ENCODE peak calls at places on chromosomes 13 and 19, in seven cellular contexts. One of them, this sample, is unnamed.

GRCh38 chr19:2274937-2275535 is 6.9 kb downstream of the PEAK3 start:
- DNase-seq in neural progenitor cell: peak
- DNase-seq in mammary epithelial cell: peak
- DNase-seq in astrocyte: peak
- DNase-seq in HCT116: no peak
- DNase-seq in PC-3: peak
- DNase-seq in endothelial cell of umbilical vein: peak
- DNase-seq in this sample: peak

GRCh38 chr13:51280379-51280940 is 58.3 kb downstream of the FAM124A start:
- DNase-seq in neural progenitor cell: no peak
- DNase-seq in mammary epithelial cell: no peak
- DNase-seq in astrocyte: no peak
- DNase-seq in HCT116: no peak
- DNase-seq in PC-3: no peak
- DNase-seq in endothelial cell of umbilical vein: no peak
- DNase-seq in this sample: no peak

GRCh38 chr19:45444318-45445041 is 20.8 kb upstream of the ERCC1 start:
- DNase-seq in neural progenitor cell: peak
- DNase-seq in mammary epithelial cell: peak
- DNase-seq in astrocyte: peak
- DNase-seq in HCT116: no peak
- DNase-seq in PC-3: peak
- DNase-seq in endothelial cell of umbilical vein: peak
- DNase-seq in this sample: peak

GRCh38 chr13:110108348-110109139 is 198.4 kb downstream of the COL4A1 start:
- DNase-seq in neural progenitor cell: peak
- DNase-seq in mammary epithelial cell: peak
- DNase-seq in astrocyte: peak
- DNase-seq in HCT116: peak
- DNase-seq in PC-3: peak
- DNase-seq in endothelial cell of umbilical vein: peak
- DNase-seq in this sample: peak

GRCh38 chr13:32179708-32180107 is 135.5 kb downstream of the ZAR1L start:
- DNase-seq in neural progenitor cell: no peak
- DNase-seq in mammary epithelial cell: no peak
- DNase-seq in astrocyte: no peak
- DNase-seq in HCT116: no peak
- DNase-seq in PC-3: no peak
- DNase-seq in endothelial cell of umbilical vein: no peak
- DNase-seq in this sample: no peak

GRCh38 chr19:46722004-46722380 is 5.1 kb upstream of the PRKD2 start:
- DNase-seq in neural progenitor cell: no peak
- DNase-seq in mammary epithelial cell: peak
- DNase-seq in astrocyte: no peak
- DNase-seq in HCT116: no peak
- DNase-seq in PC-3: no peak
- DNase-seq in endothelial cell of umbilical vein: no peak
- DNase-seq in this sample: no peak

GRCh38 chr13:73075546-73075945 is 16.7 kb downstream of the KLF5 start:
- DNase-seq in neural progenitor cell: peak
- DNase-seq in mammary epithelial cell: no peak
- DNase-seq in astrocyte: no peak
- DNase-seq in HCT116: no peak
- DNase-seq in PC-3: no peak
- DNase-seq in endothelial cell of umbilical vein: no peak
- DNase-seq in this sample: no peak

GRCh38 chr13:109645831-109646230 is 140.6 kb downstream of the IRS2 start:
- DNase-seq in neural progenitor cell: no peak
- DNase-seq in mammary epithelial cell: no peak
- DNase-seq in astrocyte: no peak
- DNase-seq in HCT116: no peak
- DNase-seq in PC-3: no peak
- DNase-seq in endothelial cell of umbilical vein: no peak
- DNase-seq in this sample: no peak

GRCh38 chr19:6423499-6424189 is 967 bp downstream of the KHSRP start:
- DNase-seq in neural progenitor cell: peak
- DNase-seq in mammary epithelial cell: peak
- DNase-seq in astrocyte: peak
- DNase-seq in HCT116: no peak
- DNase-seq in PC-3: peak
- DNase-seq in endothelial cell of umbilical vein: peak
- DNase-seq in this sample: peak

GRCh38 chr13:90803210-90803609 is 544.3 kb upstream of the MIR17HG start:
- DNase-seq in neural progenitor cell: no peak
- DNase-seq in mammary epithelial cell: no peak
- DNase-seq in astrocyte: no peak
- DNase-seq in HCT116: no peak
- DNase-seq in PC-3: no peak
- DNase-seq in endothelial cell of umbilical vein: no peak
- DNase-seq in this sample: no peak

GRCh38 chr19:18322318-18322758 is 538 bp downstream of the LSM4 start:
- DNase-seq in neural progenitor cell: peak
- DNase-seq in mammary epithelial cell: no peak
- DNase-seq in astrocyte: peak
- DNase-seq in HCT116: no peak
- DNase-seq in PC-3: peak
- DNase-seq in endothelial cell of umbilical vein: peak
- DNase-seq in this sample: peak

GRCh38 chr13:45718063-45718462 is 15.9 kb downstream of the CBY2 start:
- DNase-seq in neural progenitor cell: peak
- DNase-seq in mammary epithelial cell: peak
- DNase-seq in astrocyte: peak
- DNase-seq in HCT116: peak
- DNase-seq in PC-3: peak
- DNase-seq in endothelial cell of umbilical vein: no peak
- DNase-seq in this sample: peak

GRCh38 chr19:28840891-28841290 is 372.1 kb downstream of the UQCRFS1 start:
- DNase-seq in neural progenitor cell: peak
- DNase-seq in mammary epithelial cell: no peak
- DNase-seq in astrocyte: no peak
- DNase-seq in HCT116: no peak
- DNase-seq in PC-3: no peak
- DNase-seq in endothelial cell of umbilical vein: no peak
- DNase-seq in this sample: no peak

GRCh38 chr13:41645313-41645712 is 188.0 kb downstream of the RGCC start:
- DNase-seq in neural progenitor cell: no peak
- DNase-seq in mammary epithelial cell: peak
- DNase-seq in astrocyte: peak
- DNase-seq in HCT116: no peak
- DNase-seq in PC-3: peak
- DNase-seq in endothelial cell of umbilical vein: peak
- DNase-seq in this sample: peak

GRCh38 chr19:48543121-48543710 is 8.8 kb upstream of the SULT2B1 start:
- DNase-seq in neural progenitor cell: no peak
- DNase-seq in mammary epithelial cell: peak
- DNase-seq in astrocyte: peak
- DNase-seq in HCT116: peak
- DNase-seq in PC-3: peak
- DNase-seq in endothelial cell of umbilical vein: peak
- DNase-seq in this sample: peak

GRCh38 chr13:25171517-25172302 is at the start of gene AMER2:
- DNase-seq in neural progenitor cell: peak
- DNase-seq in mammary epithelial cell: no peak
- DNase-seq in astrocyte: peak
- DNase-seq in HCT116: no peak
- DNase-seq in PC-3: no peak
- DNase-seq in endothelial cell of umbilical vein: peak
- DNase-seq in this sample: peak

GRCh38 chr13:27979001-27979643 is 9.4 kb downstream of the URAD start:
- DNase-seq in neural progenitor cell: peak
- DNase-seq in mammary epithelial cell: no peak
- DNase-seq in astrocyte: no peak
- DNase-seq in HCT116: no peak
- DNase-seq in PC-3: no peak
- DNase-seq in endothelial cell of umbilical vein: no peak
- DNase-seq in this sample: no peak

GRCh38 chr19:30256510-30256850 is 115.7 kb upstream of the ZNF536 start:
- DNase-seq in neural progenitor cell: no peak
- DNase-seq in mammary epithelial cell: no peak
- DNase-seq in astrocyte: no peak
- DNase-seq in HCT116: no peak
- DNase-seq in PC-3: no peak
- DNase-seq in endothelial cell of umbilical vein: no peak
- DNase-seq in this sample: no peak

GRCh38 chr13:95181586-95181985 is 119.7 kb downstream of the ABCC4 start:
- DNase-seq in neural progenitor cell: no peak
- DNase-seq in mammary epithelial cell: no peak
- DNase-seq in astrocyte: no peak
- DNase-seq in HCT116: no peak
- DNase-seq in PC-3: no peak
- DNase-seq in endothelial cell of umbilical vein: no peak
- DNase-seq in this sample: no peak

GRCh38 chr13:95023405-95023804 is 277.8 kb downstream of the ABCC4 start:
- DNase-seq in neural progenitor cell: no peak
- DNase-seq in mammary epithelial cell: peak
- DNase-seq in astrocyte: no peak
- DNase-seq in HCT116: no peak
- DNase-seq in PC-3: peak
- DNase-seq in endothelial cell of umbilical vein: no peak
- DNase-seq in this sample: no peak

GRCh38 chr13:75869981-75870380 is 233.9 kb downstream of the LMO7 start:
- DNase-seq in neural progenitor cell: no peak
- DNase-seq in mammary epithelial cell: no peak
- DNase-seq in astrocyte: no peak
- DNase-seq in HCT116: no peak
- DNase-seq in PC-3: no peak
- DNase-seq in endothelial cell of umbilical vein: no peak
- DNase-seq in this sample: no peak

GRCh38 chr19:52138614-52139290 is 986 bp downstream of the ZNF616 start:
- DNase-seq in neural progenitor cell: peak
- DNase-seq in mammary epithelial cell: no peak
- DNase-seq in astrocyte: peak
- DNase-seq in HCT116: no peak
- DNase-seq in PC-3: peak
- DNase-seq in endothelial cell of umbilical vein: no peak
- DNase-seq in this sample: peak

GRCh38 chr13:50386527-50387123 is 371.4 kb downstream of the KCNRG start:
- DNase-seq in neural progenitor cell: peak
- DNase-seq in mammary epithelial cell: no peak
- DNase-seq in astrocyte: peak
- DNase-seq in HCT116: no peak
- DNase-seq in PC-3: peak
- DNase-seq in endothelial cell of umbilical vein: peak
- DNase-seq in this sample: peak

GRCh38 chr13:113427562-113428468 is 25.5 kb downstream of the ADPRHL1 start:
- DNase-seq in neural progenitor cell: peak
- DNase-seq in mammary epithelial cell: no peak
- DNase-seq in astrocyte: no peak
- DNase-seq in HCT116: no peak
- DNase-seq in PC-3: no peak
- DNase-seq in endothelial cell of umbilical vein: no peak
- DNase-seq in this sample: no peak

GRCh38 chr19:5318306-5318705 is 22.3 kb downstream of the PTPRS start:
- DNase-seq in neural progenitor cell: no peak
- DNase-seq in mammary epithelial cell: no peak
- DNase-seq in astrocyte: no peak
- DNase-seq in HCT116: no peak
- DNase-seq in PC-3: no peak
- DNase-seq in endothelial cell of umbilical vein: no peak
- DNase-seq in this sample: no peak

GRCh38 chr19:5967994-5968430 is 9.9 kb downstream of the RANBP3 start:
- DNase-seq in neural progenitor cell: peak
- DNase-seq in mammary epithelial cell: peak
- DNase-seq in astrocyte: peak
- DNase-seq in HCT116: peak
- DNase-seq in PC-3: peak
- DNase-seq in endothelial cell of umbilical vein: peak
- DNase-seq in this sample: peak

GRCh38 chr19:35408284-35409171 is 37.7 kb downstream of the GPR42 start:
- DNase-seq in neural progenitor cell: no peak
- DNase-seq in mammary epithelial cell: no peak
- DNase-seq in astrocyte: no peak
- DNase-seq in HCT116: no peak
- DNase-seq in PC-3: no peak
- DNase-seq in endothelial cell of umbilical vein: no peak
- DNase-seq in this sample: no peak

GRCh38 chr13:66794340-66795031 is 435.6 kb downstream of the PCDH9 start:
- DNase-seq in neural progenitor cell: no peak
- DNase-seq in mammary epithelial cell: no peak
- DNase-seq in astrocyte: no peak
- DNase-seq in HCT116: no peak
- DNase-seq in PC-3: no peak
- DNase-seq in endothelial cell of umbilical vein: no peak
- DNase-seq in this sample: no peak
- H2AFZ ChIP-seq in neural progenitor cell: no peak
- H2AFZ ChIP-seq in mammary epithelial cell: no peak
- H2AFZ ChIP-seq in astrocyte: no peak
- H2AFZ ChIP-seq in HCT116: no peak
- H2AFZ ChIP-seq in PC-3: no peak
- H2AFZ ChIP-seq in endothelial cell of umbilical vein: no peak
- H2AFZ ChIP-seq in this sample: no peak

DNA sequence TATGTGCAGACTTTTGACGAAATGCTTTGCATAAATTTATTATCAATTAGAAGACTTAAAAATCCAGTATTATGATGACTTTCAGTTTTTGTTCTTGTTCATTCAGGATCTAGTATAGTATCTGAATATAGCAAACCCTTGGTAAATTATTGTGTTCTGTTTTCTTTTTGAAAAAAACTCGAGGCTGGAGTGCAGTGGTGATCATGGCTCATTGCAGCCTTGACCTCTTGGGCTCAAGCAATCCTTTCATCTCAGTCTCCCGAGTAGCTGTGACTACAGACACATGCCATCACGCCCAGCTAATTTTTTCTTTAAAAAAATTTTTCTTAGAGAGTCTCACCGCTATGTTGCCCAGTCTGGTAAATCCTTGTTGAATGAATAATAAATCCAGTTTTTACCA is 4.6 kb downstream of the FARP1 start:
- DNase-seq in neural progenitor cell: no peak
- DNase-seq in mammary epithelial cell: no peak
- DNase-seq in astrocyte: no peak
- DNase-seq in HCT116: no peak
- DNase-seq in PC-3: no peak
- DNase-seq in endothelial cell of umbilical vein: no peak
- DNase-seq in this sample: peak
- TF ChIP-seq CTCF in neural progenitor cell: no peak
- TF ChIP-seq CTCF in mammary epithelial cell: no peak
- TF ChIP-seq CTCF in astrocyte: no peak
- TF ChIP-seq CTCF in HCT116: peak
- TF ChIP-seq CTCF in PC-3: no peak
- TF ChIP-seq CTCF in endothelial cell of umbilical vein: no peak
- TF ChIP-seq CTCF in this sample: no peak

DNA sequence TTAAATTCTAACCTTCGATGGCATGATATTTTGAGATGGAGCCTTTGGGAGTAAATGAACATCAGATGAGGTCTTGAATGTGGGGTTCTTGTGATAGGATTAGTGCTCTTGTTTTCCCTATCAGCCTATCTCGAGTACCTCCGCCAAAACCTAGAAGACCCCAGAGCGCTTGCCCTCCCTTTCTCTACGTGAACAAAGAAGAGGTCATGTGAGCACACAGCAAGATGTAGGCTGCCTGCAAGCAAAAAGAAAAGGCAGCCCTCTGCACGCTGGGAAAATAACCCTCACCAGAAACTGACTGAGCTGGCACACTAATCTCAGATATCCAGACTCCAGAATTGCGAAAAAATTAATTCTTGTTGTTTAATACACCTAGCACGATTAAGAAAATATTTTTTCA is 799.8 kb upstream of the SLC10A2 start:
- DNase-seq in neural progenitor cell: peak
- DNase-seq in mammary epithelial cell: no peak
- DNase-seq in astrocyte: no peak
- DNase-seq in HCT116: no peak
- DNase-seq in PC-3: no peak
- DNase-seq in endothelial cell of umbilical vein: no peak
- DNase-seq in this sample: no peak
- H2AFZ ChIP-seq in neural progenitor cell: peak
- H2AFZ ChIP-seq in mammary epithelial cell: no peak
- H2AFZ ChIP-seq in astrocyte: peak
- H2AFZ ChIP-seq in HCT116: no peak
- H2AFZ ChIP-seq in PC-3: no peak
- H2AFZ ChIP-seq in endothelial cell of umbilical vein: no peak
- H2AFZ ChIP-seq in this sample: no peak

GRCh38 chr19:9566729-9567128 is 17.6 kb downstream of the ZNF121 start:
- DNase-seq in neural progenitor cell: no peak
- DNase-seq in mammary epithelial cell: no peak
- DNase-seq in astrocyte: no peak
- DNase-seq in HCT116: no peak
- DNase-seq in PC-3: no peak
- DNase-seq in endothelial cell of umbilical vein: no peak
- DNase-seq in this sample: no peak
- TF ChIP-seq CTCF in neural progenitor cell: no peak
- TF ChIP-seq CTCF in mammary epithelial cell: no peak
- TF ChIP-seq CTCF in astrocyte: no peak
- TF ChIP-seq CTCF in HCT116: peak
- TF ChIP-seq CTCF in PC-3: peak
- TF ChIP-seq CTCF in endothelial cell of umbilical vein: no peak
- TF ChIP-seq CTCF in this sample: no peak

This sample was measured in fibroblast of lung.